ENCODE peak calls at places on chromosomes 4 and X, in four cellular contexts. G is fibroblast of mammary gland, V is GM20000, Z is tibial artery. Q is an unnamed sample.

GRCh38 chrX:118502121-118502794 is 6.6 kb downstream of the DOCK11 start:
- DNase-seq in G (no peak), V (no peak), Z (no peak), Q (no peak)

GRCh38 chr4:108342325-108342986 is 173.7 kb upstream of the LEF1 start:
- DNase-seq in G (no peak), V (no peak), Z (no peak), Q (no peak)

GRCh38 chr4:10577018-10577417 is 107.5 kb downstream of the CLNK start:
- DNase-seq in G (no peak), V (no peak), Z (no peak), Q (no peak)

GRCh38 chr4:165803005-165803404 is 70.0 kb upstream of the TLL1 start:
- DNase-seq in G (no peak), V (no peak), Z (no peak), Q (no peak)

GRCh38 chr4:87497586-87497985 is 31.6 kb downstream of the SPARCL1 start:
- DNase-seq in G (no peak), V (no peak), Z (no peak), Q (no peak)

GRCh38 chr4:28443786-28444412 is 1583.3 kb downstream of the STIM2 start:
- DNase-seq in G (peak), V (no peak), Z (no peak), Q (peak)

GRCh38 chr4:65669008-65669971 is 999 bp downstream of the EPHA5 start:
- DNase-seq in G (peak), V (peak), Z (peak), Q (no peak)

GRCh38 chr4:184165291-184165690 is 52.4 kb downstream of the ENPP6 start:
- DNase-seq in G (no peak), V (no peak), Z (no peak), Q (no peak)

GRCh38 chr4:159284733-159285132 is 181.9 kb downstream of the RAPGEF2 start:
- DNase-seq in G (no peak), V (no peak), Z (no peak), Q (no peak)

GRCh38 chr4:89249313-89249712 is 58.3 kb downstream of the GPRIN3 start:
- DNase-seq in G (no peak), V (no peak), Z (no peak), Q (no peak)

GRCh38 chr4:173410106-173410505 is 11.2 kb upstream of the SCRG1 start:
- DNase-seq in G (no peak), V (no peak), Z (no peak), Q (no peak)

GRCh38 chr4:85209161-85209560 is 242.7 kb upstream of the WDFY3 start:
- DNase-seq in G (peak), V (no peak), Z (no peak), Q (peak)

GRCh38 chrX:124217289-124218251 is 114.9 kb upstream of the TEX13D start:
- DNase-seq in G (no peak), V (peak), Z (no peak), Q (no peak)

GRCh38 chr4:38979511-38980230 is 52.5 kb downstream of the TMEM156 start:
- DNase-seq in G (no peak), V (no peak), Z (no peak), Q (no peak)

GRCh38 chr4:168811793-168812651 is 198.0 kb downstream of the CBR4 start:
- DNase-seq in G (peak), V (no peak), Z (no peak), Q (peak)

DNA sequence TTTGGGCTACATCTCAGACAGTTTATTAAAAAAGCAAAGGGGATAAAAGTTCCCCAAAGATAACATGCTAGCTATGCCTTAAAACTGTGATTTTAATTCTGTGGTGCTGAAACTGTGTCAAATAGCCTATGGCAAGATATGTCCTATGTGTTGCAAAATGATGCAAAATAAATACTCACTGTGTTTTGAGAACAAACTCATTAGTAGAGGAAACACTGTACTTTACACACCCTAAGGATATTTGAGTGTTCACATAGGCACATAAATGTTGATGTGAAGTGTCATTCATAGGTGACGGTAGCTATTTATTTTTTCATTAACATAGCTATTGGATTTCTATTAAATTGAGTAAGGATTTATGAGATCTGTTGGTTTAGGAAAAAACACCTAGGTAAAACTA is 351.9 kb downstream of the FAT4 start:
- DNase-seq in G (no peak), V (no peak), Z (no peak), Q (peak)
- TF ChIP-seq CTCF in G (no peak), V (no peak), Z (no peak), Q (no peak)

GRCh38 chr4:112636688-112637551 is at the start of the genes LARP7 and ZGRF1:
- DNase-seq in G (peak), V (peak), Z (peak), Q (peak)

GRCh38 chr4:112637552-112637866 is 566 bp downstream of the LARP7 start:
- DNase-seq in G (no peak), V (no peak), Z (no peak), Q (no peak)

GRCh38 chr4:112633477-112634235 is 3.1 kb downstream of the ZGRF1 start:
- DNase-seq in G (peak), V (peak), Z (no peak), Q (peak)
- TF ChIP-seq CTCF in G (peak), V (peak), Z (peak), Q (peak)

DNA sequence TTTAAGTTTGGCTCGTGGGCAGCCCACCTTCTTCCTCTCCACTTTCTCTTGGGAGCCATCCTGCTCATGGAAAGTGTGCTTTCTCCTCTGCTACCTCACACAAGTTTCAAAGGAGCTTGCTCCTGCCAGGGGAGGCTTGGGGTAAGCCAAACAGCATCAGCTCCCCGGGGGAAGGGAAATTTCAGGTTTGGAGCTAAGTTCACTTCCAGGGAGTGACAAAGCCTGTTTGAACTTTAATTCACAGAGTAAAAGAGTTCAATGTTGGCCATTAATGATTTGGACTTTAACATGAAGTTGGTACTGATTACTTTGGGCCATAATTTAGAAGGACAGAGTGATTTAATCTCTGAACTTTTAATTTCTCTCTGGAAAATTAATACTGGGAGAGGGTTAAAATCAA is 4.7 kb upstream of the PGRMC2 start:
- DNase-seq in G (no peak), V (no peak), Z (no peak), Q (no peak)
- TF ChIP-seq CTCF in G (no peak), V (no peak), Z (no peak), Q (no peak)

GRCh38 chrX:36963852-36964251 is 44.3 kb upstream of the FAM47C start:
- DNase-seq in G (no peak), V (no peak), Z (no peak), Q (no peak)

GRCh38 chrX:36963069-36963808 is 44.9 kb upstream of the FAM47C start:
- DNase-seq in G (no peak), V (no peak), Z (no peak), Q (no peak)

GRCh38 chrX:36957425-36958328 is 50.5 kb upstream of the FAM47C start:
- DNase-seq in G (no peak), V (no peak), Z (no peak), Q (no peak)

GRCh38 chrX:36961590-36961989 is 46.6 kb upstream of the FAM47C start:
- DNase-seq in G (no peak), V (no peak), Z (no peak), Q (no peak)
- TF ChIP-seq CTCF in G (no peak), V (no peak), Z (no peak), Q (no peak)